ENCODE peak calls at places on chromosome 10, in four cellular contexts. X is astrocyte, A is RPMI8226, T is uterus. W is an unnamed sample.

GRCh38 chr10:58179238-58179637 is 88.5 kb downstream of the IPMK start:
- DNase-seq in X (peak; percentile 25), T (no peak), A (no peak), W (no peak)

GRCh38 chr10:97796651-97797050 is 24.9 kb upstream of the SFRP5 start:
- DNase-seq in A (no peak), X (no peak), T (no peak), W (no peak)

GRCh38 chr10:102633282-102633681 is 11.0 kb upstream of the TRIM8 start:
- DNase-seq in A (no peak), T (no peak), X (peak; percentile 58), W (peak; percentile 48)

GRCh38 chr10:132106431-132106830 is 40.7 kb downstream of the JAKMIP3 start:
- DNase-seq in A (peak; percentile 45), T (peak; percentile 11), X (no peak), W (no peak)

GRCh38 chr10:58651040-58651439 is 138.4 kb downstream of the BICC1 start:
- DNase-seq in T (no peak), A (peak; percentile 9), X (peak; percentile 85), W (no peak)

GRCh38 chr10:124744688-124745055 is 494 bp upstream of the FAM53B start:
- DNase-seq in A (no peak), T (no peak), X (peak; percentile 62), W (no peak)

GRCh38 chr10:71868192-71868697 is 17.2 kb upstream of the PSAP start:
- DNase-seq in T (peak; percentile 19), X (peak; percentile 85), A (peak; percentile 95), W (peak; percentile 29)

GRCh38 chr10:76303682-76304316 is 872.4 kb downstream of the LRMDA start:
- DNase-seq in T (peak; percentile 75), A (peak; percentile 38), X (peak; percentile 77), W (peak; percentile 72)

GRCh38 chr10:98344589-98345038 is 70.4 kb downstream of the PYROXD2 start:
- DNase-seq in T (peak; percentile 88), A (no peak), X (peak; percentile 92), W (peak; percentile 84)

GRCh38 chr10:35042783-35043182 is 47.4 kb downstream of the CUL2 start:
- DNase-seq in T (no peak), X (no peak), A (no peak), W (no peak)

GRCh38 chr10:29130190-29130673 is 158.6 kb upstream of the LYZL1 start:
- DNase-seq in X (no peak), T (no peak), A (peak; percentile 17), W (no peak)

GRCh38 chr10:121573541-121573941 is 24.7 kb downstream of the FGFR2 start:
- DNase-seq in A (no peak), T (no peak), X (no peak), W (no peak)

GRCh38 chr10:96612052-96612830 is 25.4 kb upstream of the TM9SF3 start:
- DNase-seq in A (no peak), X (no peak), T (no peak), W (no peak)

GRCh38 chr10:132924046-132924952 is 18.1 kb downstream of the CFAP46 start:
- DNase-seq in A (no peak), T (no peak), X (no peak), W (no peak)

GRCh38 chr10:21309427-21309826 is 216.1 kb downstream of the SKIDA1 start:
- DNase-seq in T (no peak), A (no peak), X (no peak), W (no peak)

GRCh38 chr10:73065441-73065840 is 31.2 kb downstream of the P4HA1 start:
- DNase-seq in T (no peak), A (no peak), X (no peak), W (no peak)

GRCh38 chr10:1654811-1655356 is 82.4 kb downstream of the ADARB2 start:
- DNase-seq in X (no peak), A (no peak), T (no peak), W (no peak)

GRCh38 chr10:121976607-121977006 is 1.6 kb upstream of the NSMCE4A start:
- DNase-seq in T (no peak), X (no peak), A (no peak), W (no peak)

GRCh38 chr10:21944727-21945386 is 58.7 kb downstream of the DNAJC1 start:
- DNase-seq in X (no peak), T (no peak), A (no peak), W (no peak)

GRCh38 chr10:51047857-51048256 is 26.4 kb upstream of the PRKG1 start:
- DNase-seq in X (no peak), A (no peak), T (no peak), W (no peak)

GRCh38 chr10:11875499-11876281 is 52.5 kb downstream of the PROSER2 start:
- DNase-seq in X (peak; percentile 86), A (no peak), T (peak; percentile 58), W (peak; percentile 77)

GRCh38 chr10:7153750-7154149 is 257.1 kb downstream of the SFMBT2 start:
- DNase-seq in A (no peak), T (no peak), X (peak; percentile 42), W (no peak)

GRCh38 chr10:98055875-98056516 is 25.6 kb upstream of the CRTAC1 start:
- DNase-seq in X (peak; percentile 4), A (peak; percentile 42), T (no peak), W (no peak)

W was measured in left ventricle myocardium inferior.